ENCODE peak calls at places on chromosomes 7 and 10, in six cellular contexts. V is IMR-90, I is H9, Z is neuronal stem cell, A is H1, J is trophoblast cell. E is an unnamed sample. For H3K4me1, the result is how much of the 10 kb centered on the place peaks cover.

GRCh38 chr7:30256459-30256858 is 27.9 kb upstream of the ZNRF2 start:
- DNase-seq in V (no peak), I (no peak), Z (no peak), A (no peak), J (no peak), E (no peak)

GRCh38 chr7:26291699-26292538 is at the start of gene SNX10:
- DNase-seq in V (no peak), I (peak), Z (peak), A (peak), J (peak), E (peak)

GRCh38 chr10:58475322-58476277 is 37.1 kb upstream of the BICC1 start:
- DNase-seq in V (peak), I (no peak), Z (no peak), A (no peak), J (no peak), E (peak)

GRCh38 chr10:55966131-55966530 is 394.9 kb downstream of the ZWINT start:
- DNase-seq in V (no peak), I (no peak), Z (no peak), A (no peak), J (no peak), E (no peak)

GRCh38 chr7:135886334-135887132 is 90.6 kb downstream of the MTPN start:
- DNase-seq in V (no peak), I (no peak), Z (no peak), A (no peak), J (no peak), E (no peak)

GRCh38 chr7:6516387-6516983 is 34.8 kb downstream of the GRID2IP start:
- DNase-seq in V (peak), I (peak), Z (peak), A (peak), J (peak), E (peak)

GRCh38 chr7:1083729-1084657 is 3.9 kb upstream of the GPER1 start:
- DNase-seq in V (no peak), I (no peak), Z (no peak), A (no peak), J (no peak), E (no peak)

GRCh38 chr7:135508853-135509588 is 881 bp downstream of the CNOT4 start:
- DNase-seq in V (peak), I (peak), Z (peak), A (no peak), J (no peak), E (peak)

GRCh38 chr7:16193631-16194030 is 227.7 kb downstream of the CRPPA start:
- DNase-seq in V (no peak), I (no peak), Z (peak), A (no peak), J (no peak), E (no peak)

GRCh38 chr7:105934577-105935185 is 28.4 kb upstream of the CDHR3 start:
- DNase-seq in V (peak), I (peak), Z (peak), A (no peak), J (peak), E (peak)
- H3K14ac ChIP-seq in V (no peak), I (no peak), Z (no peak), A (no peak), J (no peak), E (peak)

GRCh38 chr10:77419056-77419455 is 218.6 kb downstream of the KCNMA1 start:
- DNase-seq in V (no peak), I (no peak), Z (no peak), A (no peak), J (no peak), E (no peak)

GRCh38 chr10:77417359-77417758 is 220.2 kb downstream of the KCNMA1 start:
- DNase-seq in V (no peak), I (no peak), Z (no peak), A (no peak), J (no peak), E (no peak)

GRCh38 chr10:77417806-77418205 is 219.8 kb downstream of the KCNMA1 start:
- DNase-seq in V (no peak), I (no peak), Z (no peak), A (no peak), J (no peak), E (no peak)

GRCh38 chr10:77416327-77417135 is 221.1 kb downstream of the KCNMA1 start:
- DNase-seq in V (peak), I (no peak), Z (no peak), A (no peak), J (peak), E (peak)

DNA sequence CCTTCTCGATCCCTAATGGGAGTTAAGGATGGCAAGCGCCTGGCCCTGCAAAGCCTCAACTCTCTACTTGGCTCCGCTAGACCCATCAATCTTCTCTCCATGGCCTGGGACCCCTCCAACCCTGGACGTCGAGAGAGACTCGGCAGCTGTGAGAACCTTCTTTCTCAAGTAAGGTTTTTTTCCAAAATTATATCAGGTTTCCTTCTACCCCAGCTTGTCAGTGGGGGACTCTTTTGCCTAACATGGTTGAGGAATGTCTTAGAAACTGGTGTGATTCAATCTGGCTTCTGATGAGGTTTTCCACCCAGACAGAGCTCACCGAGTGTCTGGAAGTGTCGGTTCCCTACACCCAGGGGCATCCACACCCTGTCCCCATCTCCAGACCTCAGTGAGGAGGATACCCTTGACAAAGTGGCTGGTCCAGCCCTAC is 219.4 kb downstream of the KCNMA1 start:
- DNase-seq in V (no peak), I (no peak), Z (no peak), A (no peak), J (no peak), E (no peak)
- H3K4me1 ChIP-seq in V (under half), I (under half), Z (under half), A (under half), J (under half), E (under half)

GRCh38 chr10:100106865-100107264 is 25.2 kb upstream of the CPN1 start:
- DNase-seq in V (no peak), I (no peak), Z (no peak), A (no peak), J (no peak), E (no peak)

GRCh38 chr10:100114460-100114859 is 32.8 kb upstream of the CPN1 start:
- DNase-seq in V (no peak), I (no peak), Z (no peak), A (no peak), J (peak), E (no peak)

GRCh38 chr10:100115011-100115770 is 33.5 kb upstream of the CPN1 start:
- DNase-seq in V (no peak), I (no peak), Z (no peak), A (no peak), J (no peak), E (no peak)

GRCh38 chr10:100104300-100104699 is 22.6 kb upstream of the CPN1 start:
- DNase-seq in V (no peak), I (no peak), Z (no peak), A (no peak), J (no peak), E (no peak)

DNA sequence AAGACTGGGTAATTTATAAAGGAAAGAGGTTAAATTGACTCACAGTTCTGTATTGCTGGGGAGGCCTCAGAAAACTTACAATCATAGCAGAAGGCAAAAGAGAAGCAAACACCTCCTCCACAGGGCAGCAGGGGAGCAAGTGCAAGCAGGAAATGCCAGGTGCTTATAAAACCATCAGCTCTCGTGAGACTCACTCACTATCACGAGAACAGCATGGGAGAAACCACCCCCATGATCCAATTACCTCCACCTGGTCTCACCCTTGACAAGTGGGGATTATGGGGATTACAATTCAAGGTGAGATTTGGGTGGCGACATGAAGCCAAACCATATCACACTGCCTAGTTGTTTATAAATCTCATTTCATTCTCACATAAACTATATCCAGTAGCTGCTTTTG is 28.0 kb upstream of the CPN1 start:
- DNase-seq in V (no peak), I (peak), Z (no peak), A (no peak), J (no peak), E (no peak)
- H3K14ac ChIP-seq in V (no peak), I (no peak), Z (no peak), A (no peak), J (no peak), E (no peak)

DNA sequence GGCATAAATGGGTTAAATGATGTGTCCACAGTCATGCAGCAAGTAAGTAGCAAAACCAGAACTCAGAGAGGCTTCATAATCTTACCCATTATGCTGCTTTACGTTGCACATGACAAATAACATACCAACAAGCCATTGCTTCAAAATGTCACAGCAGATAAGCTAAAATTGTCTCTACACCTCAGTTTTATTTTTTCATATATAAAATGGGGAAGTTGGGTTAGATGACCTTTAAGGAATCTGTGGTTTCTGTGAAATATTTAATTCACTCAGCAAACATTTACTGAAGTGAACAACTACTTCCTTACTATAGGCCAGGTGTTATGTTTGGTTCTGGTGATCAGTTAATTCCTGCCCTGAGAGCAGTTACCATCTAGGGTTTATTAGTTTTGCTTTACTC is 2.3 kb upstream of the ASCC1 start:
- DNase-seq in V (no peak), I (no peak), Z (no peak), A (no peak), J (no peak), E (no peak)
- H3K4me1 ChIP-seq in V (under half), I (under half), Z (under half), A (under half), J (under half), E (under half)

E was measured in mesenchymal stem cell.